ENCODE peak calls at places on chromosomes 2 and 18, in six cellular contexts. P, U, J, F, G and D are unnamed samples. For H3K36me3, the result is how much of the 10 kb centered on the place peaks cover.

GRCh38 chr2:230865766-230866703 is 1.3 kb downstream of the ITM2C start:
- DNase-seq in P (no peak), U (peak), J (peak), F (peak), G (peak), D (no peak)

GRCh38 chr2:85438291-85439110 is 20.0 kb downstream of the SH2D6 start:
- DNase-seq in P (no peak), U (no peak), J (no peak), F (no peak), G (peak), D (no peak)

GRCh38 chr2:152284398-152284797 is 50.6 kb upstream of the FMNL2 start:
- DNase-seq in P (no peak), U (peak), J (no peak), F (no peak), G (no peak), D (no peak)

GRCh38 chr2:207219716-207220414 is 54.1 kb upstream of the KLF7 start:
- DNase-seq in P (no peak), U (peak), J (no peak), F (no peak), G (no peak), D (peak)

GRCh38 chr2:4272261-4272858 is 569.0 kb downstream of the DCDC2C start:
- DNase-seq in P (no peak), U (no peak), J (no peak), F (no peak), G (no peak), D (no peak)

GRCh38 chr2:56177420-56178220 is 6.2 kb upstream of the CCDC85A start:
- DNase-seq in P (no peak), U (no peak), J (no peak), F (no peak), G (no peak), D (no peak)

GRCh38 chr2:202299712-202300111 is 34.1 kb downstream of the NOP58 start:
- DNase-seq in P (no peak), U (no peak), J (no peak), F (no peak), G (no peak), D (no peak)

GRCh38 chr18:72107647-72108046 is 436.5 kb downstream of the CBLN2 start:
- DNase-seq in P (no peak), U (peak), J (no peak), F (no peak), G (no peak), D (no peak)

GRCh38 chr2:203909192-203909945 is 27.2 kb upstream of the ICOS start:
- DNase-seq in P (no peak), U (peak), J (no peak), F (no peak), G (no peak), D (peak)

GRCh38 chr2:121828281-121828731 is 72.9 kb downstream of the TSN start:
- DNase-seq in P (no peak), U (no peak), J (no peak), F (no peak), G (no peak), D (peak)

GRCh38 chr2:224101820-224102630 is 62.9 kb upstream of the SERPINE2 start:
- DNase-seq in P (no peak), U (peak), J (no peak), F (no peak), G (no peak), D (peak)

GRCh38 chr2:3605013-3605961 is 10.4 kb downstream of the COLEC11 start:
- DNase-seq in P (no peak), U (no peak), J (no peak), F (peak), G (peak), D (no peak)

GRCh38 chr18:79634186-79634585 is 45.4 kb upstream of the CTDP1 start:
- DNase-seq in P (no peak), U (no peak), J (no peak), F (no peak), G (no peak), D (no peak)

DNA sequence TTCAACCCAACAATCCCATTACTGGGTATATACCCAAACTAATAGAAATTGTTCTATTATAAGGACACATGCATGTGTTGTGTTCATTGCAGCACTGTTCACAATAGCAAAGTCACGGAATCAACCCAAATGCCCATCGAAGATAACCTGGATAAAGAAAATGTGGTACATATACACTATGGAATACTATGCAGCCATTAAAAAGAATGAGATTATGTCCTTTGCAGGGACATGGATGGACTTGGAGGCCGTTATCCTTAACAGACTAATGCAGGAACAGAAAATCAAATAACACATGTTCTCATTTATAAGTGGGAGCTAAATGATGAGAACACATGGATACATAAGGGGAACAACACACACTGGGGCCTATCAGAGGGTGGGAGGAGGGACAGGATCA is 65.8 kb downstream of the CCDC138 start:
- DNase-seq in P (no peak), U (no peak), J (no peak), F (no peak), G (no peak), D (no peak)
- H3K36me3 ChIP-seq in P (under half), U (under half), J (under half), F (under half), G (under half), D (under half)

GRCh38 chr2:205107810-205108209 is 562.5 kb downstream of the PARD3B start:
- DNase-seq in P (no peak), U (no peak), J (no peak), F (no peak), G (no peak), D (no peak)

DNA sequence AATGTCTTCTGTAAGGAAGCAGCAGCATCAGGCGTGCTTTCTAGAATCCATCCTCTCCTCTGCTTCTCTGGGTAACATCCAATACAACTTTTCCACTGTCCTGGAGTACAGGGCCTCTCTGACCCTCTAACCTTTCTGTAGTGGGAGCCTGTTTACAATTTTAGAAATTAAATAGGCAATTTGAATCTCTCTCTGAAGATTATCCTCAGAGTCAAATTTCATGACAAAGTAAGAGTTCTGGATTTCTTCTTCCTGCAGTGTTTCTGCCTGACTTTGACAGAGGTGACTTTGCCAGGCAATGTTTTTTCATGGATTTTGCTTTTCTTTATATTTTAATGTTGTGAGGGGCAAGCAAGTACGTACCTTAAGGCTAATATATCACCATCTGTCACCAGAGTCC is 558.4 kb downstream of the PARD3B start:
- DNase-seq in P (no peak), U (no peak), J (no peak), F (no peak), G (no peak), D (no peak)
- H3K36me3 ChIP-seq in P (under half), U (under half), J (under half), F (under half), G (under half), D (under half)

DNA sequence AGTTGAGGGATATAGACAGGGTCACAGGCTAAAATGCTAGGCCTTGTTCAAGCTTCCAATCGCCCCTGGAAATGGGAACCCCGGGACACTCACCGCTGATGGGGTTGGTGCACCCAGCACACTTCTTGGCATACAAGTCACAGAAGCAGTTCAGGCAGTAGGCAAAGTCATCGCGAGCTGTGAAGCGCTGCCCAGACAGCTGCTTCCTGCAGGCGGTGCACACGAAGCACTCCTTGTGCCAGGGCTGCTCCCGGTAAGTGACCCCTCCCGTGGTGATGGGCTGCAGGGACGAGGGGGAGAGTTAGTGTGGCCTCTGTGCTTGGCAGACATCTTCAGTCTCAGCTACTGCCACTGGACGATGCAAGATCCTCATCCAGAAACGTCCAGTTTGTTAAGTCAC is 25.9 kb downstream of the C2orf49 start:
- DNase-seq in P (no peak), U (no peak), J (no peak), F (no peak), G (no peak), D (no peak)
- H3K36me3 ChIP-seq in P (under half), U (half or more), J (under half), F (under half), G (under half), D (under half)

GRCh38 chr2:46383113-46383395 is 85.8 kb downstream of the EPAS1 start:
- DNase-seq in P (no peak), U (no peak), J (no peak), F (no peak), G (no peak), D (no peak)

GRCh38 chr2:46380038-46380940 is 83.1 kb downstream of the EPAS1 start:
- DNase-seq in P (no peak), U (no peak), J (no peak), F (no peak), G (no peak), D (no peak)

GRCh38 chr2:46382331-46383112 is 85.3 kb downstream of the EPAS1 start:
- DNase-seq in P (no peak), U (no peak), J (no peak), F (no peak), G (no peak), D (no peak)

GRCh38 chr2:46381263-46381849 is 84.1 kb downstream of the EPAS1 start:
- DNase-seq in P (no peak), U (no peak), J (no peak), F (no peak), G (no peak), D (no peak)

GRCh38 chr2:46381871-46382270 is 84.7 kb downstream of the EPAS1 start:
- DNase-seq in P (no peak), U (no peak), J (no peak), F (no peak), G (no peak), D (no peak)
- H3K36me3 ChIP-seq in P (under half), U (under half), J (under half), F (under half), G (under half), D (half or more)

GRCh38 chr2:216478151-216478550 is 20.5 kb upstream of the RPL37A start:
- DNase-seq in P (no peak), U (peak), J (no peak), F (no peak), G (no peak), D (peak)

GRCh38 chr2:216482640-216483039 is 16.0 kb upstream of the RPL37A start:
- DNase-seq in P (no peak), U (no peak), J (no peak), F (no peak), G (no peak), D (no peak)

GRCh38 chr2:216474925-216475670 is 23.5 kb upstream of the RPL37A start:
- DNase-seq in P (no peak), U (no peak), J (no peak), F (no peak), G (no peak), D (no peak)

GRCh38 chr2:216477283-216478035 is 21.2 kb upstream of the RPL37A start:
- DNase-seq in P (no peak), U (no peak), J (no peak), F (no peak), G (no peak), D (no peak)

DNA sequence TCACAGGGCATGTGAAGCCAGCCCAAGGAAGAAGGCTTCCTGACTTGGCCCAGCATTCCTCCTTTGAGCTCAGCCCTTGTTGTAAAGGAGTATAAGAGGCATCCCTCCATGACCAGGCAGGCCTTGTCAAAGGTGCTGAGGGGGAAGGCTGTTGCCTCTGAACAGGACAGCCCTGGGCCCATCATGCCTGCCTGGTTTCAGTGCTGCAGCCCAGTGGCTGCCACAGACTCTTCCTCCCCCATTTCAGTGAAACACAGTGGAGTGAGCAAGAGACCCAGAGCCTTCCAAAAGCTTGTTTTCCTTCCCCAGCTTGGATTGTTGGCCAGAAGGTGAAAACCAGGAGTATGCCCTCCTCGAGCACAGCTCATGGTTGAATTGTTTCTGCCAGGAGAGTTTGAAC is 19.9 kb upstream of the RPL37A start:
- DNase-seq in P (no peak), U (no peak), J (no peak), F (no peak), G (no peak), D (no peak)
- H3K36me3 ChIP-seq in P (under half), U (under half), J (under half), F (under half), G (under half), D (under half)

DNA sequence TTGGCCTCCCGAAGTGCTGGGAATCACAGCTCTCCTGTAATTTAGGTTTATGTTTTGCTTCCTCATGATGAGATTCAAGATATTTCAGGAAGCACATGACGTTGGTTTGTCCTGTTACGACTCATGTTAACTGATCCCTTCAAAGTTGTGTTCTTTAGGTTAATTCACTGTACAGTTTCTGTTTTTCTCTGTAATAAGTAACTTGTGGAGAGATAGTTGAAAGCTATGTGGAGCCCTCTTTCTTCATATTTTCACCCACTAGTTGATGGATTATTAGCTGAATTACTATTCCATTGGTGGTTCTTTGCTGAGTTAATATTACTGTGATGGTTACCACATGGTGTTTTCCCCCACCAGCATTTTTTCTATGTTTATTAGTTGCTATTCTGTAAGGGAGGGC is 18.3 kb upstream of the CHCHD5 start:
- DNase-seq in P (no peak), U (no peak), J (no peak), F (no peak), G (no peak), D (no peak)
- H3K36me3 ChIP-seq in P (under half), U (under half), J (under half), F (under half), G (half or more), D (under half)